ENCODE peak calls at places on chromosomes 5 and 9, in five cellular contexts. H is HCT116; W is H9; K is CD8-positive, alpha-beta memory T cell; S is testis. N is an unnamed sample.

GRCh38 chr9:5052858-5053257 is 67.8 kb downstream of the JAK2 start:
- DNase-seq in H (no peak), W (no peak), K (no peak), S (no peak), N (no peak)

GRCh38 chr5:1781726-1782384 is 17.8 kb downstream of the MRPL36 start:
- DNase-seq in H (no peak), W (no peak), K (no peak), S (no peak), N (no peak)

GRCh38 chr9:93620041-93620506 is 43.7 kb downstream of the PHF2 start:
- DNase-seq in H (no peak), W (peak), K (no peak), S (no peak), N (no peak)

GRCh38 chr9:123217148-123217585 is 51.2 kb downstream of the STRBP start:
- DNase-seq in H (no peak), W (no peak), K (no peak), S (no peak), N (no peak)

GRCh38 chr9:6915635-6916034 is 157.9 kb downstream of the KDM4C start:
- DNase-seq in H (no peak), W (no peak), K (no peak), S (no peak), N (no peak)

GRCh38 chr5:135310328-135310989 is 88.6 kb downstream of the MACROH2A1 start:
- DNase-seq in H (no peak), W (no peak), K (no peak), S (no peak), N (no peak)

GRCh38 chr5:165393839-165394238 is 1888.4 kb downstream of the MAT2B start:
- DNase-seq in H (no peak), W (no peak), K (no peak), S (no peak), N (no peak)

GRCh38 chr5:78611161-78611605 is 37.4 kb downstream of the LHFPL2 start:
- DNase-seq in H (no peak), W (peak), K (no peak), S (peak), N (no peak)

GRCh38 chr5:119330367-119331183 is 25.2 kb upstream of the TNFAIP8 start:
- DNase-seq in H (no peak), W (no peak), K (peak), S (no peak), N (no peak)

GRCh38 chr5:143619038-143619437 is 192.9 kb upstream of the HMHB1 start:
- DNase-seq in H (no peak), W (no peak), K (no peak), S (no peak), N (no peak)

GRCh38 chr9:109422641-109423040 is 75.5 kb downstream of the PTPN3 start:
- DNase-seq in H (no peak), W (no peak), K (no peak), S (no peak), N (no peak)

GRCh38 chr9:76561887-76562286 is 102.9 kb downstream of the GCNT1 start:
- DNase-seq in H (no peak), W (no peak), K (no peak), S (no peak), N (no peak)

GRCh38 chr5:150146862-150147579 is 8.6 kb downstream of the PDGFRB start:
- DNase-seq in H (no peak), W (no peak), K (no peak), S (no peak), N (no peak)

GRCh38 chr9:112337547-112337946 is 4.1 kb upstream of the PTBP3 start:
- DNase-seq in H (no peak), W (no peak), K (no peak), S (no peak), N (no peak)

GRCh38 chr5:79200573-79201183 is 35.3 kb upstream of the JMY start:
- DNase-seq in H (no peak), W (no peak), K (no peak), S (no peak), N (no peak)

GRCh38 chr9:123742009-123742767 is 187.7 kb downstream of the DENND1A start:
- DNase-seq in H (no peak), W (no peak), K (no peak), S (peak), N (no peak)

GRCh38 chr5:138932171-138932810 is 57.2 kb upstream of the LRRTM2 start:
- DNase-seq in H (no peak), W (peak), K (no peak), S (no peak), N (no peak)
- H3K27ac ChIP-seq in H (no peak), W (no peak), K (no peak), S (no peak), N (no peak)

DNA sequence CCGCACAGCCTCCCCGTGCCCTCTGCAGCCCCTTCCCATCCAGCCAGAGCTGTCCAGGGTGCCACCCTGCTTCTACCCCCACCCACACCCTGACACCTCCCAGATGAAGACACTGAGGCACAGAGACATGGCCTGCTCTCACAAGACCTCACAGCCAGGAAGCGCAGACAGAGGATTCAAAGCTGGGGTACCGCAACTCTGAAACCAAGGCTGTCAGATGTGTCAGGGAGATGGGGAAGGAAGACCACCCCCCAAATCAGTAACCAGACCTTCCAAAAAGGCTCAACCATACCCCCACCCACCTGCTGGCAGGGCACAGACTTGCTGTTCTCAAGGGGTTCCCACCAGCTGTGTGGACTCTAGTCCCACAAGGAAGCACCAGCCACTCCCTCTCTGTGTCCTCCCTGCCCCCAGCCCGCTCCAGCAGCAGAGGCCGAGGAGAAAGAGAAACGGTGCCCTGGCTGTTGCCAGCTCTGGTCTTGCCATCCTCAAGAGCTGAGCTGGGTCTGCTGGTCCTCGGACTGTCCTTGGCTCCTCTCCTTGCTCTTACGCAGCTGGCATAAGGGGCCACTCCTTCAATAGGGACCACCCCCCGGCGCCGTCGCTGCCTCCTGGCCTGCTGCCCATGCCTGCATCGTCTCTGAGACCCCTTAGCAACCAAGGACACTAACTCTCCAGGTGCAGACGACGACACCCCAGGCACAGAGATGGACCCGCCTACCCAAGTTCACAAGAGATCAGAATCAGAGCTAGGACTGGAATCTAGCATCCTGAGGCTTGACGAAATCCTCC is 700 bp downstream of the AKNA start:
- DNase-seq in H (no peak), W (no peak), K (peak), S (no peak), N (no peak)
- H3K27ac ChIP-seq in H (no peak), W (no peak), K (peak), S (peak), N (peak)

DNA sequence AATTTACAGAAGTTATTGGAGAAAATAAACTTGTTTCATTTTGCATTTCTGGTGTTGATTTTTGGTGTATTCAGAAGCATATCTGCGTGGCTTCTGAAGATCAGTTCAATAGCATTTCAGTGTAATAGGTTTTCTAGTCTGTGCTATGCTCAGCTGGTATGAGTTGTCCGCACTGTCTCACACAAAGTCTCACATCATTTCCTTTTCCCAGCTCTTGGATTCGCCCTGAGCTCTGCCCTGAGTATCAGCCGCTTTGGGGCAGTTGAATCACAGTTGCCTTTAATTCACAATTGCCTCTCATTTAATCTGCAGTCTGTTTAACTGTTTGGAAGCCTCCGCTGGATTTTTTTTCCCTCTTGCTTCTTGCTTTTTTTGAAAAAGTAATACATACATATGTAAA is 6.4 kb upstream of the TTC23L start:
- DNase-seq in H (no peak), W (no peak), K (no peak), S (no peak), N (no peak)
- H3K27ac ChIP-seq in H (no peak), W (no peak), K (no peak), S (no peak), N (no peak)

DNA sequence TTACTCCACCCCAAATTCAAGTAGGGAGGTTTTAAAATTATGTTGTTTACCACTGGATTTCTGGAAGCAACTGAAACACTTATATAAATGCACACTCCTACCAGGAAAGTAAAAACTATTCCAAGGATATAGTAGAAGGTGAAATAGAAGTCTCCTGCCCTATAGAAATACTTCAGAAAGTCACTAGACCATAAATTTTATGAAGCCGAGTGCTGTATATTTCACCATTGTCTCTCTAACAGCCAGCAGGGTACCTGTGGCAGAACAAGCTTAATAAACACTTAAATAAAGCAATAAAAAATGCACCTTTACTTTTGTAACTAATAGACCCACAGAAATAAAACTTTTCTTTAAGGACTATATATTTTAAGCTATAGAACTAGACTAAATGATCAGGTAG is 631.6 kb downstream of the PDE4D start:
- DNase-seq in H (no peak), W (no peak), K (no peak), S (no peak), N (no peak)
- H3K27ac ChIP-seq in H (no peak), W (no peak), K (no peak), S (no peak), N (no peak)

GRCh38 chr5:35339006-35339405 is 108.7 kb upstream of the PRLR start:
- DNase-seq in H (no peak), W (no peak), K (no peak), S (no peak), N (no peak)
- H3K27ac ChIP-seq in H (no peak), W (peak), K (no peak), S (no peak), N (no peak)

DNA sequence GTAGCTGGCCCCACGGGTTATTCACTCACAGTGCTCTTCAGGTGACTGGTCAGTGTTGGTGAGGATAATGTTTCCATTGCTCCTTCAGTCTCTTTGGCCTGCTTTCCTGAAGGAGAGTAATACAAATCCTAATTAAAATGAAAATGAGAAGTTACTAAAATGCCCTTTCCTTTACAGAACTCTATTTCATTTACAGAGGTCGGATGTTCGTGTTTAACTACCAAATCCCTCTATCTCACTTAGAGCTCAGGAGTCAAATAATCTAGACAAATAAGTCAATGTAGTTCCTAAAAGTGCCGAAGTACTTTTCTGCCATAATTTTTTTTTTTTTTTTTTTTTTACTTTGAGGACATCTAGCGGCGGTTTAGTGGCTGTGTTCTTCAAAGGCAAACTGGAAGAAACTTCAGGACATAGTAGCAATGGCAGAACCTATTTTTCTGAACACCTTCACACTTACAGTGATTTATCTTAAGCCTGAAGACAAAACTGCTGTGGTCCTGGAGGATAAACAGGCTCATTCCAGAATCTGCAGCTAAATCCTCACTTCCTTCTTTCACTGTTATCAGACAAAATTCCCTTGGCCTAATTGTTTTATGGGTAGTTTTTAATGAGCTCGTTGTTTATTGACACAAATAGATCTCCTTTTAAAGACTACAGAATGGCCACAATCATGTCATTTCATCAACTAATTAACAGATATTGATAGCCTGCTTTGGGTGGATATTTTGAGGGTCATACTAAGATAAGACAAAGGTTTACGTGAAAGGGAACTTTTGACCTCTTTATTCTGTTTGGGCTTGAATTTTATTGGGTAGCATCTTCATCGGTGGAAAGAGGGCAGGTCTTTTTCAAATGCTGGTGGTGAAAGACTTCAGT is 207.6 kb upstream of the DMRTA1 start:
- DNase-seq in H (peak), W (no peak), K (peak), S (no peak), N (no peak)
- H3K27ac ChIP-seq in H (peak), W (no peak), K (no peak), S (no peak), N (peak)

GRCh38 chr5:17240487-17240886 is 23.1 kb downstream of the BASP1 start:
- DNase-seq in H (no peak), W (no peak), K (no peak), S (no peak), N (no peak)
- H3K27ac ChIP-seq in H (no peak), W (no peak), K (no peak), S (no peak), N (no peak)

DNA sequence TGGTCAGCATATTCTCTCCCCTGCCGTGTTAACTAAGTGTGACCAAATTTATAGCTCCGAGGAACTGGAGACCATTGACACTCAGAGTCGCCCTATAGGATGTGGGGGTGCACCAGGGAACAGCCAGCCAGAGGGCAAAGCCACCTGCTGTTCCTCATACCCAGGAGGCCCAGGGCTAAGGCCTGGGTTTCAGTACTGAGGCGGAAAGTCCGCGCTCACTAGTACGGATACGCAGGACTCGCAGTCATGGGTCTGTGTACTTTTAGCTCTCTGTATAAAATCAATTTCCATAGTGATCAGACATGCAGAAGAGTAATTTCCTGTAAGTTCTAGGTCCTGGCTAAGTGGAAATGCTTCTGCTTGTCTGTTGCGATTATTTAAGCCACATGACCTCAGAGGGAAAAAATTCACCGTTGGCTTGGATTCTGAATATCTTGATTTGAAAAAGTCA is 247.0 kb downstream of the AOPEP start:
- DNase-seq in H (no peak), W (no peak), K (no peak), S (no peak), N (no peak)
- H3K27ac ChIP-seq in H (no peak), W (no peak), K (no peak), S (no peak), N (no peak)